ENCODE peak calls at places on chromosomes 2 and 18, in six cellular contexts. B is endothelial cell, Q is retina, O is cardiac fibroblast, I is heart left ventricle, A is renal cortical epithelial cell. K is an unnamed sample.

GRCh38 chr18:48622911-48623431 is 84.1 kb downstream of the CTIF start:
- DNase-seq in B (no peak), Q (no peak), O (peak), I (no peak), A (peak), K (peak)

GRCh38 chr2:205807758-205808157 is 125.5 kb downstream of the NRP2 start:
- DNase-seq in B (no peak), Q (no peak), O (no peak), I (no peak), A (peak), K (no peak)

GRCh38 chr2:159711562-159712193 is 628 bp upstream of the MARCHF7 start:
- DNase-seq in B (no peak), Q (no peak), O (peak), I (no peak), A (peak), K (no peak)

GRCh38 chr2:239778042-239778811 is 246.9 kb downstream of the NDUFA10 start:
- DNase-seq in B (no peak), Q (no peak), O (no peak), I (no peak), A (peak), K (no peak)

GRCh38 chr2:13230221-13230620 is 513.5 kb downstream of the TRIB2 start:
- DNase-seq in B (no peak), Q (no peak), O (peak), I (no peak), A (peak), K (no peak)

GRCh38 chr2:26330604-26331003 is 15.3 kb upstream of the SELENOI start:
- DNase-seq in B (no peak), Q (no peak), O (no peak), I (no peak), A (no peak), K (no peak)

GRCh38 chr2:43059183-43059897 is 167.1 kb downstream of the ZFP36L2 start:
- DNase-seq in B (no peak), Q (no peak), O (peak), I (peak), A (peak), K (peak)

GRCh38 chr18:61870151-61870550 is 22.7 kb downstream of the RNF152 start:
- DNase-seq in B (no peak), Q (no peak), O (peak), I (no peak), A (no peak), K (no peak)

GRCh38 chr2:142582317-142582716 is 295.1 kb upstream of the KYNU start:
- DNase-seq in B (no peak), Q (no peak), O (no peak), I (no peak), A (no peak), K (no peak)

GRCh38 chr18:55139307-55139706 is 180.0 kb upstream of the CCDC68 start:
- DNase-seq in B (no peak), Q (no peak), O (no peak), I (no peak), A (no peak), K (no peak)

GRCh38 chr2:69843993-69844392 is 14.5 kb downstream of the GMCL1 start:
- DNase-seq in B (no peak), Q (no peak), O (no peak), I (no peak), A (no peak), K (no peak)

GRCh38 chr2:45275235-45275805 is 266.1 kb upstream of the SIX2 start:
- DNase-seq in B (no peak), Q (no peak), O (peak), I (no peak), A (peak), K (no peak)

GRCh38 chr2:148994341-148994740 is 44.2 kb upstream of the LYPD6B start:
- DNase-seq in B (no peak), Q (no peak), O (no peak), I (no peak), A (no peak), K (no peak)